ENCODE peak calls at places on chromosomes 7 and 10, in nine cellular contexts. D, R, I, P, N, J, U, V and T are unnamed samples.
A peak's percentile ranks its signal among the peaks of the same experiment; 100 is the strongest.

GRCh38 chr10:103055105-103055504 is 137.0 kb downstream of the CNNM2 start:
- DNase-seq in J (no peak), R (no peak), V (no peak), D (no peak), P (no peak), N (no peak), U (no peak), I (no peak), T (no peak)

GRCh38 chr7:23458044-23458443 is 12.2 kb downstream of the IGF2BP3 start:
- DNase-seq in U (no peak), V (no peak), D (no peak), R (no peak), I (peak; percentile 57), N (no peak), J (no peak), P (no peak), T (no peak)

GRCh38 chr10:36688717-36689116 is 436.7 kb upstream of the ANKRD30A start:
- DNase-seq in I (no peak), R (no peak), N (no peak), V (no peak), P (no peak), J (no peak), U (no peak), D (no peak), T (no peak)

GRCh38 chr10:98135222-98135899 is 904 bp downstream of the R3HCC1L start:
- DNase-seq in N (no peak), R (no peak), D (no peak), V (no peak), J (peak; percentile 10), I (no peak), U (no peak), P (no peak), T (no peak)

GRCh38 chr10:30270247-30270646 is 78.8 kb downstream of the MTPAP start:
- DNase-seq in R (no peak), J (no peak), N (no peak), I (no peak), U (no peak), P (no peak), V (no peak), D (no peak), T (no peak)

GRCh38 chr7:104956753-104957450 is 57.1 kb upstream of the KMT2E start:
- DNase-seq in I (peak; percentile 94), J (no peak), U (no peak), N (no peak), D (peak; percentile 81), R (peak; percentile 94), V (no peak), P (no peak), T (peak; percentile 88)

GRCh38 chr7:150903627-150904026 is 51.3 kb downstream of the AOC1 start:
- DNase-seq in J (peak; percentile 84), P (peak; percentile 75), N (peak; percentile 82), R (no peak), U (peak; percentile 40), D (peak; percentile 20), V (no peak), I (peak; percentile 78), T (no peak)

GRCh38 chr10:17744395-17744841 is 7.6 kb upstream of the TMEM236 start:
- DNase-seq in J (no peak), I (no peak), D (no peak), R (peak; percentile 26), N (no peak), P (no peak), U (no peak), V (no peak), T (no peak)

GRCh38 chr10:71270301-71270777 is 48.7 kb upstream of the SLC29A3 start:
- DNase-seq in N (peak; percentile 64), J (no peak), D (no peak), V (peak; percentile 92), I (peak; percentile 79), P (no peak), R (peak; percentile 61), U (peak; percentile 72), T (peak; percentile 79)

DNA sequence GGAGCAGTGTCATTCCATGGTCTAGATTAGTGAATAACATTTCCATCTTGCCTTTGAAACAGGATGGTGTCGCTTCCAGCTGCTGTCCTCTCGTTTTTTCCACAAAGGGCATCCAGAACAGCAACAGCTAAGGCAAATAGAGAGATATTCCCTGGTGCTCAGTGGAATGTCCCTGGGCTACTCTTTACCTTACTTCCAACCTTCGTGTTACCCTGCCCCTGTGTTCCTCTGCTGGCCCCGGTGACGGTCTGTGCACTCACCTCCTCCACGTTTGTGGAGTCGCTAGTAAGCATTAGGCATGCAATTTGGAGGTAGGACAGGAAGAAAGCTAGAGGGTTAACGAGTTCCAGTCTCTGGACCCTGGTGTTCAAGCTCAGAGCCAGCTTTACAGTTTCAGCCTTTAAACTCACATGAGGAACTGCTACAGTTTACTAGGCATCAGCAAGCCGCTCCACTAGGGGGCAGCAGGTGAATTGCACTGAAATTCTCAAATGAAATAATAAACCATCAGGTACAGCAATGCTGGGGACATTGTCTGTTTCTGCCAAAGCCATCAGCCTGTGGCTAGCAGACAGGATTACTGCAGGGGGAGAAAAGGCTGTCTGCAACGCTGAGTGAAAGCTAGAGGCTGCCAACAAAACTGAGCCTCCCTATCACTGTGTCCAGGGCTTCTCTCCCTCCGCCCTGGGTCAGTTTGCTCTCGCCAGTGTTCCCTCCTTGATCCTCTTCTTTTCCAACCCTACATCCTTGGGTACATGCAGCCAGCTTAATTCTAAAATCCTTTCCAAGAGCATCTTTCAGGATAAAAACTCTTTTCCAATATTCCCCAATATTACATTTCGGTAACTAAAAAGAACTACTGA is 9.0 kb downstream of the MRPL32 start:
- DNase-seq in J (peak; percentile 88), R (peak; percentile 83), P (peak; percentile 84), I (peak; percentile 50), D (no peak), N (peak; percentile 73), V (peak; percentile 95), U (peak; percentile 62), T (peak; percentile 66)
- TF ChIP-seq CTCF in J (peak; percentile 43), R (peak; percentile 94), P (peak; percentile 87), I (peak; percentile 94), D (peak; percentile 97), N (peak; percentile 62), V (peak; percentile 96), U (peak; percentile 99), T (peak; percentile 94)

GRCh38 chr10:77388571-77388970 is 249.0 kb downstream of the KCNMA1 start:
- DNase-seq in P (no peak), N (no peak), U (no peak), V (peak; percentile 19), J (no peak), I (no peak), R (no peak), D (no peak), T (no peak)

GRCh38 chr10:77385315-77385714 is 252.3 kb downstream of the KCNMA1 start:
- DNase-seq in R (no peak), P (no peak), U (no peak), I (no peak), D (no peak), J (no peak), N (no peak), V (no peak), T (no peak)

GRCh38 chr10:77386365-77386764 is 251.2 kb downstream of the KCNMA1 start:
- DNase-seq in R (no peak), V (peak; percentile 35), N (no peak), D (no peak), U (no peak), J (no peak), P (no peak), I (no peak), T (no peak)

GRCh38 chr10:77387247-77387646 is 250.4 kb downstream of the KCNMA1 start:
- DNase-seq in N (no peak), I (no peak), P (no peak), U (no peak), D (no peak), J (no peak), R (no peak), V (peak; percentile 6), T (no peak)

DNA sequence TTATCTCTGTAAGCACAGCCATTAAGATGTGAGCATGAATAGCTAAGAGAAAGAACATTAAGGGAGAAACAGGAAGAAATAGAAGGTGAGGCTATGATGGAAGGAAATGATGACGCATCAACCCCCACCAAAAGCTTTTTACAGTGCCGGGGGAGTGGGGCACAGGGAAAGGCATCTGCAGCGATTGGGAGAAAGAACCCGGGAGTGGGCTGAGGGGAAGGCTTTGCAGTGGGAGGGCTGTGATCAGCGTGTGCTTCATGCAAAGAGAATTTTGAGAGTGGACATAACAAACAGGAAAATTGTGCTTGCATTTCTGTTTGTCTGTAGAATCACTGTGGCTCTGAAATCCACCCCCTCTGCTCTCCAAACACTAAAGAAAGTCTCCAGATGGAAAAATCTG is 250.8 kb downstream of the KCNMA1 start:
- DNase-seq in D (no peak), P (no peak), I (peak; percentile 85), J (no peak), R (no peak), U (no peak), V (peak; percentile 26), N (no peak), T (no peak)
- H3K4me3 ChIP-seq in D (no peak overlapping the region), P (no peak overlapping the region), I (no peak overlapping the region), J (no peak overlapping the region), R (no peak overlapping the region), U (no peak overlapping the region), V (no peak overlapping the region), N (no peak overlapping the region), T (no peak overlapping the region)

GRCh38 chr7:113917840-113918239 is 969 bp downstream of the PPP1R3A start:
- DNase-seq in R (no peak), V (no peak), D (no peak), N (no peak), P (no peak), U (no peak), J (no peak), I (no peak), T (no peak)

GRCh38 chr7:113915991-113916390 is 2.8 kb downstream of the PPP1R3A start:
- DNase-seq in R (no peak), J (no peak), U (no peak), I (peak; percentile 11), N (no peak), P (no peak), D (no peak), V (no peak), T (no peak)

GRCh38 chr7:113921363-113921762 is 2.6 kb upstream of the PPP1R3A start:
- DNase-seq in U (no peak), R (no peak), I (no peak), N (no peak), J (no peak), V (no peak), P (no peak), D (no peak), T (no peak)

GRCh38 chr7:113922049-113922448 is 3.2 kb upstream of the PPP1R3A start:
- DNase-seq in N (no peak), R (no peak), P (no peak), D (no peak), J (no peak), I (no peak), V (no peak), U (no peak), T (no peak)

DNA sequence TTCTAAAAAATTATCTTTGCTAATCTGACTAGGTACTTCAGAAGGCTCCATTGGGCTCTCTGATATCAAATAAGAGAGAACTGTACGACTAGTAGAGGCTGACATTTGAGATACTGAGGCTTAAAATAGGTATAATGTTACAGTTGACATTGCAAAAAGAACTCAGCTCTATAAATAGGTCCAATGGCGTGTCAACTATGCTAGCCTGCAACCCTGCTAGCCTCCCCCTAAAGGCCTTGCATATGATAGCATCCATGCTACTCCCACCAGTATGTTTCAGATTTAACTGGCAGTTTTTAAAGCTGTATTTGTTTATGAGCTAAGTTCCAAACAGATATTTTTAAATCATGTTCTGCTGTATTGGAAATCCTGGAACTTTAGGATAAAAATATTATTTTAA is at the start of gene PPP1R3A:
- DNase-seq in D (no peak), V (peak; percentile 50), J (no peak), R (no peak), N (no peak), U (no peak), P (no peak), I (no peak), T (no peak)
- TF ChIP-seq CTCF in D (peak; percentile 5), V (peak; percentile 54), J (no peak), R (peak; percentile 3), N (no peak), U (peak; percentile 38), P (no peak), I (no peak), T (no peak)

GRCh38 chr10:77637474-77637985 is at the start of gene KCNMA1:
- DNase-seq in N (peak; percentile 26), P (peak; percentile 69), D (no peak), V (peak; percentile 78), U (peak; percentile 86), J (no peak), R (peak; percentile 19), I (peak; percentile 40), T (no peak)
- H3K4me3 ChIP-seq in N (peak within 1 kb of the TSS; percentile 49), P (peak within 1 kb of the TSS; percentile 46), D (peak within 1 kb of the TSS; percentile 85), V (peak within 1 kb of the TSS; percentile 79), U (peak within 1 kb of the TSS; percentile 81), J (peak within 1 kb of the TSS; percentile 48), R (peak within 1 kb of the TSS; percentile 47), I (peak within 1 kb of the TSS; percentile 89), T (peak within 1 kb of the TSS; percentile 66)